ENCODE peak calls at places on chromosomes 7 and 10, in nine cellular contexts. J is left colon; D is AG09309; X is cardiac fibroblast; S is IMR-90; R is foreskin melanocyte; Y is Right ventricle myocardium inferior; F is stimulated activated CD8-positive, alpha-beta memory T cell treated with anti-CD3 and anti-CD28 coated beads, Interleukin-7, amount 100 ng/mL, for 48 hours; G is AG09319. Z is an unnamed sample.
A peak's percentile ranks its signal among the peaks of the same experiment; 100 is the strongest.

GRCh38 chr7:157279679-157279972 is 57.2 kb upstream of the DNAJB6 start:
- DNase-seq in D (no peak), X (no peak), Y (no peak), F (no peak), S (no peak), J (peak; percentile 38), G (no peak), R (no peak), Z (no peak)

GRCh38 chr10:83545901-83546391 is 593.4 kb upstream of the GHITM start:
- DNase-seq in G (no peak), R (no peak), Y (peak; percentile 76), J (no peak), F (no peak), D (no peak), S (no peak), X (peak; percentile 59), Z (peak; percentile 71)

GRCh38 chr7:134879815-134880475 is 100.5 kb downstream of the CALD1 start:
- DNase-seq in R (no peak), X (no peak), D (no peak), J (no peak), S (no peak), Y (no peak), F (no peak), G (no peak), Z (no peak)

GRCh38 chr7:42502022-42502421 is 265.0 kb upstream of the GLI3 start:
- DNase-seq in G (no peak), F (no peak), Y (no peak), D (no peak), R (no peak), J (no peak), S (no peak), X (no peak), Z (no peak)

GRCh38 chr7:158193446-158193845 is 394.2 kb downstream of the PTPRN2 start:
- DNase-seq in S (no peak), Y (no peak), J (no peak), R (no peak), G (no peak), D (no peak), F (no peak), X (no peak), Z (no peak)

GRCh38 chr10:96642973-96643372 is 56.2 kb upstream of the TM9SF3 start:
- DNase-seq in G (no peak), S (peak; percentile 31), R (peak; percentile 30), J (peak; percentile 90), Y (peak; percentile 88), D (no peak), F (peak; percentile 63), X (no peak), Z (peak; percentile 83)

GRCh38 chr10:27819781-27820531 is 74.3 kb upstream of the MKX start:
- DNase-seq in X (peak; percentile 42), S (peak; percentile 66), R (no peak), F (no peak), D (peak; percentile 81), J (no peak), G (peak; percentile 58), Y (peak; percentile 70), Z (peak; percentile 76)

GRCh38 chr10:88089498-88089897 is 226.1 kb downstream of the PTEN start:
- DNase-seq in J (no peak), S (no peak), Y (no peak), G (no peak), X (no peak), F (no peak), R (no peak), D (no peak), Z (peak; percentile 29)

GRCh38 chr7:44275829-44276570 is 49.4 kb downstream of the CAMK2B start:
- DNase-seq in S (no peak), D (no peak), F (no peak), J (no peak), X (peak; percentile 28), Y (peak; percentile 51), G (no peak), R (no peak), Z (peak; percentile 24)